ENCODE peak calls at places on chromosome 21, in ten cellular contexts. One of them, this sample, is unnamed.

GRCh38 chr21:41956926-41957729 is 3.3 kb upstream of the C2CD2 start:
- DNase-seq in mesendoderm: peak; percentile 36
- DNase-seq in CD8-positive, alpha-beta memory T cell: no peak
- DNase-seq in prostate gland: no peak
- DNase-seq in CD8-positive, alpha-beta T cell: no peak
- DNase-seq in lower lobe of right lung: no peak
- DNase-seq in mammary epithelial cell: peak; percentile 68
- DNase-seq in heart left ventricle: no peak
- DNase-seq in aorta: peak; percentile 21
- DNase-seq in upper lobe of right lung: no peak
- DNase-seq in this sample: no peak

GRCh38 chr21:41952568-41953248 is 1.1 kb downstream of the C2CD2 start:
- DNase-seq in mesendoderm: peak; percentile 22
- DNase-seq in CD8-positive, alpha-beta memory T cell: no peak
- DNase-seq in prostate gland: no peak
- DNase-seq in CD8-positive, alpha-beta T cell: no peak
- DNase-seq in lower lobe of right lung: no peak
- DNase-seq in mammary epithelial cell: peak; percentile 24
- DNase-seq in heart left ventricle: no peak
- DNase-seq in aorta: peak; percentile 42
- DNase-seq in upper lobe of right lung: no peak
- DNase-seq in this sample: no peak

GRCh38 chr21:33685613-33686197 is 43.4 kb downstream of the ITSN1 start:
- DNase-seq in mesendoderm: peak; percentile 52
- DNase-seq in CD8-positive, alpha-beta memory T cell: no peak
- DNase-seq in prostate gland: no peak
- DNase-seq in CD8-positive, alpha-beta T cell: no peak
- DNase-seq in lower lobe of right lung: no peak
- DNase-seq in mammary epithelial cell: peak; percentile 40
- DNase-seq in heart left ventricle: no peak
- DNase-seq in aorta: no peak
- DNase-seq in upper lobe of right lung: no peak
- DNase-seq in this sample: no peak

GRCh38 chr21:29005696-29006095 is 13.0 kb upstream of the LTN1 start:
- DNase-seq in mesendoderm: no peak
- DNase-seq in CD8-positive, alpha-beta memory T cell: no peak
- DNase-seq in prostate gland: no peak
- DNase-seq in CD8-positive, alpha-beta T cell: no peak
- DNase-seq in lower lobe of right lung: no peak
- DNase-seq in mammary epithelial cell: no peak
- DNase-seq in heart left ventricle: no peak
- DNase-seq in aorta: no peak
- DNase-seq in upper lobe of right lung: no peak
- DNase-seq in this sample: no peak

GRCh38 chr21:33071878-33072306 is 2.0 kb downstream of the OLIG1 start:
- DNase-seq in mesendoderm: peak; percentile 27
- DNase-seq in CD8-positive, alpha-beta memory T cell: no peak
- DNase-seq in prostate gland: no peak
- DNase-seq in CD8-positive, alpha-beta T cell: no peak
- DNase-seq in lower lobe of right lung: no peak
- DNase-seq in mammary epithelial cell: peak; percentile 16
- DNase-seq in heart left ventricle: no peak
- DNase-seq in aorta: no peak
- DNase-seq in upper lobe of right lung: no peak
- DNase-seq in this sample: no peak

GRCh38 chr21:36630485-36631206 is 68.3 kb upstream of the SIM2 start:
- DNase-seq in mesendoderm: peak; percentile 79
- DNase-seq in CD8-positive, alpha-beta memory T cell: peak; percentile 44
- DNase-seq in prostate gland: peak; percentile 33
- DNase-seq in CD8-positive, alpha-beta T cell: peak; percentile 38
- DNase-seq in lower lobe of right lung: peak; percentile 67
- DNase-seq in mammary epithelial cell: peak; percentile 12
- DNase-seq in heart left ventricle: peak; percentile 75
- DNase-seq in aorta: peak; percentile 57
- DNase-seq in upper lobe of right lung: peak; percentile 72
- DNase-seq in this sample: peak; percentile 39

GRCh38 chr21:37503848-37504467 is 137.4 kb downstream of the DYRK1A start:
- DNase-seq in mesendoderm: peak; percentile 25
- DNase-seq in CD8-positive, alpha-beta memory T cell: no peak
- DNase-seq in prostate gland: no peak
- DNase-seq in CD8-positive, alpha-beta T cell: no peak
- DNase-seq in lower lobe of right lung: no peak
- DNase-seq in mammary epithelial cell: no peak
- DNase-seq in heart left ventricle: no peak
- DNase-seq in aorta: no peak
- DNase-seq in upper lobe of right lung: no peak
- DNase-seq in this sample: no peak

GRCh38 chr21:28336299-28336698 is 656.4 kb downstream of the LTN1 start:
- DNase-seq in mesendoderm: peak; percentile 59
- DNase-seq in CD8-positive, alpha-beta memory T cell: no peak
- DNase-seq in prostate gland: peak; percentile 10
- DNase-seq in CD8-positive, alpha-beta T cell: no peak
- DNase-seq in lower lobe of right lung: no peak
- DNase-seq in mammary epithelial cell: peak; percentile 29
- DNase-seq in heart left ventricle: no peak
- DNase-seq in aorta: no peak
- DNase-seq in upper lobe of right lung: no peak
- DNase-seq in this sample: no peak

GRCh38 chr21:41510500-41510899 is 2.5 kb upstream of the TMPRSS2 start:
- DNase-seq in mesendoderm: no peak
- DNase-seq in CD8-positive, alpha-beta memory T cell: no peak
- DNase-seq in prostate gland: no peak
- DNase-seq in CD8-positive, alpha-beta T cell: no peak
- DNase-seq in lower lobe of right lung: no peak
- DNase-seq in mammary epithelial cell: no peak
- DNase-seq in heart left ventricle: no peak
- DNase-seq in aorta: no peak
- DNase-seq in upper lobe of right lung: no peak
- DNase-seq in this sample: no peak

GRCh38 chr21:16004523-16004922 is 274.7 kb downstream of the USP25 start:
- DNase-seq in mesendoderm: no peak
- DNase-seq in CD8-positive, alpha-beta memory T cell: no peak
- DNase-seq in prostate gland: no peak
- DNase-seq in CD8-positive, alpha-beta T cell: no peak
- DNase-seq in lower lobe of right lung: no peak
- DNase-seq in mammary epithelial cell: no peak
- DNase-seq in heart left ventricle: no peak
- DNase-seq in aorta: no peak
- DNase-seq in upper lobe of right lung: no peak
- DNase-seq in this sample: no peak

GRCh38 chr21:41634858-41635257 is 126.9 kb upstream of the TMPRSS2 start:
- DNase-seq in mesendoderm: no peak
- DNase-seq in CD8-positive, alpha-beta memory T cell: no peak
- DNase-seq in prostate gland: no peak
- DNase-seq in CD8-positive, alpha-beta T cell: no peak
- DNase-seq in lower lobe of right lung: no peak
- DNase-seq in mammary epithelial cell: peak; percentile 94
- DNase-seq in heart left ventricle: no peak
- DNase-seq in aorta: no peak
- DNase-seq in upper lobe of right lung: no peak
- DNase-seq in this sample: no peak

GRCh38 chr21:41360072-41360821 is 1.6 kb upstream of the MX2 start:
- DNase-seq in mesendoderm: peak; percentile 24
- DNase-seq in CD8-positive, alpha-beta memory T cell: no peak
- DNase-seq in prostate gland: peak; percentile 69
- DNase-seq in CD8-positive, alpha-beta T cell: no peak
- DNase-seq in lower lobe of right lung: no peak
- DNase-seq in mammary epithelial cell: peak; percentile 21
- DNase-seq in heart left ventricle: no peak
- DNase-seq in aorta: no peak
- DNase-seq in upper lobe of right lung: peak; percentile 68
- DNase-seq in this sample: no peak

DNA sequence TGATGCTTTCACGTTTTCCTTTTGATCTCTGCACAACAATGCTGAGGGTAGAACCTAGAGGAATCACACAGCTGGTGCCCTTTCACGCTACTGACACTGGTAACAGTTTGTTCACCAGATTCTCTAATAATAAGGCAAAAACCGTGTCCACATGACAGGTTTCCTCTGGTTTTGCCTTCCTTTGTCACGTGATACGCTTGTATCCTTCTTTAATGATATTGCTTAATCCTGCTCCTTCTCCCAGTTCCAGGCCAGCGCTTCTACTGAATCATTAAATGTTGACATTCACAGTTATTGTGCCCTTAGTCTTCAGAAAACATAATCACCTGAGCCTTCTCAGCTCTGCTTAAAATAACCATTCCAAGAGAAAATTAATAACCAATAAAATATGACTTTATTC is 978.2 kb upstream of the NCAM2 start:
- DNase-seq in mesendoderm: no peak
- DNase-seq in CD8-positive, alpha-beta memory T cell: no peak
- DNase-seq in prostate gland: no peak
- DNase-seq in CD8-positive, alpha-beta T cell: no peak
- DNase-seq in lower lobe of right lung: no peak
- DNase-seq in mammary epithelial cell: no peak
- DNase-seq in heart left ventricle: no peak
- DNase-seq in aorta: no peak
- DNase-seq in upper lobe of right lung: no peak
- DNase-seq in this sample: no peak
- H3K27ac ChIP-seq in mesendoderm: no peak overlapping the region
- H3K27ac ChIP-seq in CD8-positive, alpha-beta memory T cell: no peak overlapping the region
- H3K27ac ChIP-seq in prostate gland: no peak overlapping the region
- H3K27ac ChIP-seq in CD8-positive, alpha-beta T cell: no peak overlapping the region
- H3K27ac ChIP-seq in lower lobe of right lung: no peak overlapping the region
- H3K27ac ChIP-seq in mammary epithelial cell: no peak overlapping the region
- H3K27ac ChIP-seq in heart left ventricle: no peak overlapping the region
- H3K27ac ChIP-seq in aorta: no peak overlapping the region
- H3K27ac ChIP-seq in upper lobe of right lung: no peak overlapping the region
- H3K27ac ChIP-seq in this sample: no peak overlapping the region

GRCh38 chr21:26977741-26978140 is 10.9 kb upstream of the ADAMTS5 start:
- DNase-seq in mesendoderm: no peak
- DNase-seq in CD8-positive, alpha-beta memory T cell: no peak
- DNase-seq in prostate gland: no peak
- DNase-seq in CD8-positive, alpha-beta T cell: no peak
- DNase-seq in lower lobe of right lung: no peak
- DNase-seq in mammary epithelial cell: no peak
- DNase-seq in heart left ventricle: no peak
- DNase-seq in aorta: no peak
- DNase-seq in upper lobe of right lung: no peak
- DNase-seq in this sample: no peak

GRCh38 chr21:26982767-26983166 is 15.9 kb upstream of the ADAMTS5 start:
- DNase-seq in mesendoderm: no peak
- DNase-seq in CD8-positive, alpha-beta memory T cell: no peak
- DNase-seq in prostate gland: no peak
- DNase-seq in CD8-positive, alpha-beta T cell: no peak
- DNase-seq in lower lobe of right lung: no peak
- DNase-seq in mammary epithelial cell: peak; percentile 82
- DNase-seq in heart left ventricle: no peak
- DNase-seq in aorta: no peak
- DNase-seq in upper lobe of right lung: no peak
- DNase-seq in this sample: no peak
- H3K4me1 ChIP-seq in mesendoderm: no peaks in the 10 kb centered on the region
- H3K4me1 ChIP-seq in CD8-positive, alpha-beta memory T cell: no peaks in the 10 kb centered on the region
- H3K4me1 ChIP-seq in prostate gland: no peaks in the 10 kb centered on the region
- H3K4me1 ChIP-seq in CD8-positive, alpha-beta T cell: no peaks in the 10 kb centered on the region
- H3K4me1 ChIP-seq in lower lobe of right lung: no peaks in the 10 kb centered on the region
- H3K4me1 ChIP-seq in mammary epithelial cell: no peaks in the 10 kb centered on the region
- H3K4me1 ChIP-seq in heart left ventricle: no peaks in the 10 kb centered on the region
- H3K4me1 ChIP-seq in aorta: no peaks in the 10 kb centered on the region
- H3K4me1 ChIP-seq in upper lobe of right lung: no peaks in the 10 kb centered on the region
- H3K4me1 ChIP-seq in this sample: no peaks in the 10 kb centered on the region

GRCh38 chr21:45818904-45819285 is 162.7 kb upstream of the COL6A1 start:
- DNase-seq in mesendoderm: no peak
- DNase-seq in CD8-positive, alpha-beta memory T cell: no peak
- DNase-seq in prostate gland: no peak
- DNase-seq in CD8-positive, alpha-beta T cell: peak; percentile 43
- DNase-seq in lower lobe of right lung: no peak
- DNase-seq in mammary epithelial cell: peak; percentile 78
- DNase-seq in heart left ventricle: no peak
- DNase-seq in aorta: no peak
- DNase-seq in upper lobe of right lung: no peak
- DNase-seq in this sample: peak; percentile 20

GRCh38 chr21:45816794-45817193 is 164.8 kb upstream of the COL6A1 start:
- DNase-seq in mesendoderm: no peak
- DNase-seq in CD8-positive, alpha-beta memory T cell: no peak
- DNase-seq in prostate gland: no peak
- DNase-seq in CD8-positive, alpha-beta T cell: no peak
- DNase-seq in lower lobe of right lung: no peak
- DNase-seq in mammary epithelial cell: no peak
- DNase-seq in heart left ventricle: no peak
- DNase-seq in aorta: no peak
- DNase-seq in upper lobe of right lung: no peak
- DNase-seq in this sample: no peak

GRCh38 chr21:45819478-45820170 is 161.9 kb upstream of the COL6A1 start:
- DNase-seq in mesendoderm: no peak
- DNase-seq in CD8-positive, alpha-beta memory T cell: no peak
- DNase-seq in prostate gland: no peak
- DNase-seq in CD8-positive, alpha-beta T cell: no peak
- DNase-seq in lower lobe of right lung: no peak
- DNase-seq in mammary epithelial cell: no peak
- DNase-seq in heart left ventricle: peak; percentile 55
- DNase-seq in aorta: no peak
- DNase-seq in upper lobe of right lung: no peak
- DNase-seq in this sample: no peak

GRCh38 chr21:45817345-45817744 is 164.2 kb upstream of the COL6A1 start:
- DNase-seq in mesendoderm: no peak
- DNase-seq in CD8-positive, alpha-beta memory T cell: no peak
- DNase-seq in prostate gland: no peak
- DNase-seq in CD8-positive, alpha-beta T cell: no peak
- DNase-seq in lower lobe of right lung: no peak
- DNase-seq in mammary epithelial cell: no peak
- DNase-seq in heart left ventricle: no peak
- DNase-seq in aorta: no peak
- DNase-seq in upper lobe of right lung: no peak
- DNase-seq in this sample: no peak

DNA sequence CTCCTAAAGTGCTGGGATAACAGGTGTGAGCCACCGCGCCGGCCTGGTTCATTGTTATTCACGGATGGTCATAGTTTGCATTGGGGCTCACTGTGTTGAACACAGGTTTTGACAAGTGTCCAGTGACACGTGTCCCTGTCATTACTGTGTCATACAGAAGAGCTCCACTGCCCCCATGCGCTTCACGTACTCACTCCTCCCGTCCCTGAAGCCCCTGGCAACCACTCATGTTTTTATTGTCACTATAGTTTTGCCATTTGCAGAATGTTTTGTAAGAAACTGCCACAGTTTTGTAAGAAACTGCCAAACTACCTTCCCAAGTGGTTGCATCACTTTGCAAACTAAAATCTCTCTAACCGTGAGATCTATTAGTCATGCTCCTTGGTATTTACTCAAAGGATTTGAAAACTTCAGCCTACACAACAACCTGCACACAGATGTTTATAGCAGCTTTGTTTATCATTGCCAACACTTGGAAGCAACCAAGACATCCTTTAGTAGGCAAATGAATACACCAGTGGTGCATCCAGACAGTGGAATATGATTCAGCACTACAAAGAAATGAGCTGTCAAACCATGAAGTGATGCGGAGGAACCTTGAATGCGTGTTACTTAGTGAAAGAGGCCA is 163.2 kb upstream of the COL6A1 start:
- DNase-seq in mesendoderm: peak; percentile 16
- DNase-seq in CD8-positive, alpha-beta memory T cell: no peak
- DNase-seq in prostate gland: no peak
- DNase-seq in CD8-positive, alpha-beta T cell: no peak
- DNase-seq in lower lobe of right lung: no peak
- DNase-seq in mammary epithelial cell: peak; percentile 66
- DNase-seq in heart left ventricle: no peak
- DNase-seq in aorta: no peak
- DNase-seq in upper lobe of right lung: no peak
- DNase-seq in this sample: no peak
- H3K4me3 ChIP-seq in mesendoderm: no peak overlapping the region
- H3K4me3 ChIP-seq in CD8-positive, alpha-beta memory T cell: no peak overlapping the region
- H3K4me3 ChIP-seq in prostate gland: no peak overlapping the region
- H3K4me3 ChIP-seq in CD8-positive, alpha-beta T cell: no peak overlapping the region
- H3K4me3 ChIP-seq in lower lobe of right lung: no peak overlapping the region
- H3K4me3 ChIP-seq in mammary epithelial cell: no peak overlapping the region
- H3K4me3 ChIP-seq in heart left ventricle: no peak overlapping the region
- H3K4me3 ChIP-seq in aorta: no peak overlapping the region
- H3K4me3 ChIP-seq in upper lobe of right lung: no peak overlapping the region
- H3K4me3 ChIP-seq in this sample: no peak overlapping the region

GRCh38 chr21:43360441-43361126 is 66.3 kb downstream of the SIK1 start:
- DNase-seq in mesendoderm: no peak
- DNase-seq in CD8-positive, alpha-beta memory T cell: no peak
- DNase-seq in prostate gland: no peak
- DNase-seq in CD8-positive, alpha-beta T cell: no peak
- DNase-seq in lower lobe of right lung: no peak
- DNase-seq in mammary epithelial cell: no peak
- DNase-seq in heart left ventricle: peak; percentile 60
- DNase-seq in aorta: no peak
- DNase-seq in upper lobe of right lung: no peak
- DNase-seq in this sample: no peak
- H3K27ac ChIP-seq in mesendoderm: no peak overlapping the region
- H3K27ac ChIP-seq in CD8-positive, alpha-beta memory T cell: no peak overlapping the region
- H3K27ac ChIP-seq in prostate gland: peak overlapping the region; percentile 95
- H3K27ac ChIP-seq in CD8-positive, alpha-beta T cell: no peak overlapping the region
- H3K27ac ChIP-seq in lower lobe of right lung: peak overlapping the region; percentile 80
- H3K27ac ChIP-seq in mammary epithelial cell: peak overlapping the region; percentile 95
- H3K27ac ChIP-seq in heart left ventricle: peak overlapping the region; percentile 94
- H3K27ac ChIP-seq in aorta: no peak overlapping the region
- H3K27ac ChIP-seq in upper lobe of right lung: no peak overlapping the region
- H3K27ac ChIP-seq in this sample: peak overlapping the region; percentile 98

This sample was measured in naive thymus-derived CD4-positive, alpha-beta T cell.